ENCODE peak calls at places on chromosomes 16 and 17, in five cellular contexts. O is heart right ventricle; Z is right cardiac atrium; X is DND-41; Y is CD4-positive, CD25-positive, alpha-beta regulatory T cell. R is an unnamed sample.
A peak's percentile ranks its signal among the peaks of the same experiment; 100 is the strongest.

GRCh38 chr16:1789643-1790045 is 3.9 kb downstream of the IGFALS start:
- DNase-seq in O (no peak), Z (peak; percentile 62), X (peak; percentile 5), Y (no peak), R (no peak)

GRCh38 chr17:50263293-50264262 is 10.7 kb upstream of the TMEM92 start:
- DNase-seq in O (no peak), Z (no peak), X (no peak), Y (no peak), R (no peak)

GRCh38 chr16:21656795-21657768 is 4.7 kb upstream of the IGSF6 start:
- DNase-seq in O (peak; percentile 34), Z (no peak), X (peak; percentile 46), Y (peak; percentile 76), R (no peak)

GRCh38 chr16:20704281-20704680 is 6.8 kb upstream of the ACSM1 start:
- DNase-seq in O (no peak), Z (no peak), X (no peak), Y (no peak), R (no peak)

GRCh38 chr16:20928774-20929411 is 28.3 kb downstream of the LYRM1 start:
- DNase-seq in O (no peak), Z (no peak), X (no peak), Y (no peak), R (no peak)

GRCh38 chr17:48626470-48627241 is 498 bp upstream of the HOXB9 start:
- DNase-seq in O (no peak), Z (no peak), X (no peak), Y (no peak), R (no peak)

GRCh38 chr16:14489460-14489859 is 140.6 kb downstream of the PARN start:
- DNase-seq in O (no peak), Z (no peak), X (peak; percentile 11), Y (peak; percentile 15), R (no peak)

GRCh38 chr17:53470626-53471025 is 352.1 kb upstream of the KIF2B start:
- DNase-seq in O (no peak), Z (no peak), X (no peak), Y (no peak), R (no peak)

GRCh38 chr17:78793968-78794367 is 11.9 kb upstream of the CYTH1 start:
- DNase-seq in O (no peak), Z (no peak), X (no peak), Y (no peak), R (no peak)

GRCh38 chr16:35352431-35352830 is 1893.0 kb downstream of the TP53TG3F start:
- DNase-seq in O (no peak), Z (no peak), X (no peak), Y (no peak), R (no peak)

GRCh38 chr16:74268372-74268782 is 28.2 kb upstream of the PSMD7 start:
- DNase-seq in O (no peak), Z (no peak), X (no peak), Y (no peak), R (no peak)

GRCh38 chr16:51057102-51057793 is 93.8 kb downstream of the SALL1 start:
- DNase-seq in O (no peak), Z (no peak), X (no peak), Y (no peak), R (no peak)

GRCh38 chr17:40032322-40033320 is 17.4 kb downstream of the CSF3 start:
- DNase-seq in O (peak; percentile 63), Z (no peak), X (no peak), Y (no peak), R (no peak)

GRCh38 chr16:3131755-3132377 is 3.0 kb upstream of the ZNF213 start:
- DNase-seq in O (no peak), Z (no peak), X (peak; percentile 62), Y (peak; percentile 60), R (peak; percentile 59)

GRCh38 chr16:53504161-53504663 is 1.2 kb upstream of the AKTIP start:
- DNase-seq in O (peak; percentile 69), Z (peak; percentile 84), X (peak; percentile 54), Y (peak; percentile 44), R (peak; percentile 38)

GRCh38 chr16:5078626-5079025 is 7.0 kb downstream of the ALG1 start:
- DNase-seq in O (no peak), Z (no peak), X (no peak), Y (no peak), R (no peak)

GRCh38 chr16:14013571-14014283 is 57.4 kb upstream of the MRTFB start:
- DNase-seq in O (peak; percentile 50), Z (no peak), X (no peak), Y (no peak), R (no peak)

GRCh38 chr17:35183332-35183731 is 10.9 kb downstream of the SLC35G3 start:
- DNase-seq in O (no peak), Z (no peak), X (no peak), Y (no peak), R (no peak)

GRCh38 chr17:61593404-61593803 is 2.4 kb upstream of the NACA2 start:
- DNase-seq in O (no peak), Z (no peak), X (no peak), Y (no peak), R (no peak)

GRCh38 chr16:81601008-81601428 is 156.4 kb downstream of the CMIP start:
- DNase-seq in O (no peak), Z (no peak), X (no peak), Y (no peak), R (no peak)

GRCh38 chr17:68344701-68345136 is 53.4 kb downstream of the ARSG start:
- DNase-seq in O (no peak), Z (no peak), X (peak; percentile 94), Y (peak; percentile 64), R (peak; percentile 8)

GRCh38 chr17:40950176-40950575 is 12.7 kb upstream of the KRT23 start:
- DNase-seq in O (no peak), Z (no peak), X (no peak), Y (no peak), R (no peak)

GRCh38 chr17:1328437-1328836 is 49.0 kb downstream of the TRARG1 start:
- DNase-seq in O (no peak), Z (no peak), X (no peak), Y (no peak), R (no peak)

GRCh38 chr17:68036304-68037147 is 991 bp downstream of the KPNA2 start:
- DNase-seq in O (no peak), Z (no peak), X (no peak), Y (no peak), R (no peak)

GRCh38 chr17:77429985-77430752 is 289.4 kb downstream of the SEC14L1 start:
- DNase-seq in O (peak; percentile 97), Z (peak; percentile 96), X (peak; percentile 90), Y (peak; percentile 79), R (peak; percentile 85)

GRCh38 chr16:58665200-58665599 is 19.4 kb downstream of the SLC38A7 start:
- DNase-seq in O (no peak), Z (no peak), X (no peak), Y (no peak), R (no peak)

GRCh38 chr17:4163951-4164350 is 21.0 kb downstream of the CYB5D2 start:
- DNase-seq in O (no peak), Z (no peak), X (no peak), Y (no peak), R (no peak)

GRCh38 chr17:3903051-3903825 is 10.4 kb upstream of the CAMKK1 start:
- DNase-seq in O (no peak), Z (peak; percentile 43), X (no peak), Y (no peak), R (no peak)

GRCh38 chr16:7268182-7268581 is 64.5 kb upstream of the RBFOX1 start:
- DNase-seq in O (peak; percentile 18), Z (no peak), X (peak; percentile 23), Y (peak; percentile 2), R (no peak)

GRCh38 chr17:1423456-1424135 is 23.6 kb upstream of the YWHAE start:
- DNase-seq in O (no peak), Z (no peak), X (no peak), Y (no peak), R (no peak)

GRCh38 chr17:77637807-77638182 is 320.7 kb upstream of the TNRC6C start:
- DNase-seq in O (no peak), Z (no peak), X (no peak), Y (no peak), R (no peak)

GRCh38 chr16:75238132-75238852 is 13.1 kb downstream of the BCAR1 start:
- DNase-seq in O (peak; percentile 83), Z (peak; percentile 93), X (peak; percentile 25), Y (no peak), R (no peak)

GRCh38 chr17:44960654-44961053 is 7.4 kb downstream of the C1QL1 start:
- DNase-seq in O (no peak), Z (no peak), X (no peak), Y (no peak), R (no peak)

GRCh38 chr17:59617141-59617757 is 2.4 kb upstream of the CLTC start:
- DNase-seq in O (no peak), Z (no peak), X (no peak), Y (peak; percentile 48), R (no peak)

GRCh38 chr16:49529646-49530045 is 156.0 kb downstream of the C16orf78 start:
- DNase-seq in O (no peak), Z (no peak), X (no peak), Y (no peak), R (no peak)

GRCh38 chr17:13813347-13814240 is 211.9 kb upstream of the HS3ST3A1 start:
- DNase-seq in O (no peak), Z (peak; percentile 34), X (no peak), Y (no peak), R (no peak)

DNA sequence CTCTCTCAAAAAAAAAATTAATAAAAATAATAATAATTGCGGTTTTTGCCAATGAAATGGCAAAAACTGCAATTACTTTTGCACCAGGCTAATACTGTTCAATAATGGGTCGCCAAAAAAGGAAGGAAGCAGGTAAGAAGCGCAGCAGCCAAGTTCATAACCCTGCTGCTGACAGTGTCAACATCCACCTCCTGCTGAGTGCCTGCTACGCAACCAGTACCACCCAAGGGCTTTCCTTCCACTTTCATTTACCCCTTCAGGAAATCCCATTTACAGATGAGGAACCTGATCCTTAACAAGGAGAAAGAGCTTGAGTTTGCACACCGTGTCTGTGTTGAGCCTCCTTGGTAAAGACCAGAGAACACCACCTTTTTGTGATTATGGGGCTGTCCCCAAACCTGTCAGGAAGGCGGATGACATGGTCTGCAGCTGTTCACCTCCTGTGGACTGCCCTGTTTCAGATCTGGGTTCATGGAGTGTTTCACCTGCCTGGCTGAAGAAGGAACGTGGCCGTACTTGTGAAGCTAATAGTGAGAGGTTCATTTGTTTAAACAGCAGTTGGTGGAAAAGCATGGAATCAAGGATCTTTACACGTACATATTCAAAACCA is 378.0 kb downstream of the SLC39A11 start:
- DNase-seq in O (no peak), Z (no peak), X (no peak), Y (peak; percentile 20), R (no peak)
- H3K27ac ChIP-seq in O (no peak overlapping the region), Z (no peak overlapping the region), X (no peak overlapping the region), Y (no peak overlapping the region), R (no peak overlapping the region)

DNA sequence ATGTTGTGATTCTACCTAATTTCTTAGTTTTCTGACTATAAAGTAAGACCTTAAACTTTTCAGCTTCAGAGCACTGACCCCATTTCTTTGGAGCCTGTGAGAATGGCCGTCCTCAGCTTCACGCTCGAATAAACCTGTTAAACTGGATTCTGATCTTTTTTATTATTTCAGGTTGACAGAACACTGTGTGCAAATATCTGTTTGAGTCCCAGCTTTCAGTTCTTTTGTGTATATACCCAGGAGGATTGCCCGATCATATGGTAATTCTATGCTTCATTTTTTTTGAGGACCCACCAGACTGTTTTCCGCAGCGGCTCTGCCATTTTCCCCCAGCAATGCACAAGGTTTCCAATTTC is 19.9 kb upstream of the KCNH6 start:
- DNase-seq in O (no peak), Z (no peak), X (no peak), Y (no peak), R (no peak)
- H3K27ac ChIP-seq in O (no peak overlapping the region), Z (no peak overlapping the region), X (no peak overlapping the region), Y (no peak overlapping the region), R (no peak overlapping the region)

GRCh38 chr17:179066-179432 is 2.4 kb downstream of the DOC2B start:
- DNase-seq in O (no peak), Z (peak; percentile 78), X (no peak), Y (no peak), R (no peak)
- H3K27ac ChIP-seq in O (peak overlapping the region; percentile 4), Z (no peak overlapping the region), X (no peak overlapping the region), Y (no peak overlapping the region), R (no peak overlapping the region)

GRCh38 chr17:81064746-81065475 is 30.0 kb downstream of the BAIAP2 start:
- DNase-seq in O (peak; percentile 40), Z (peak; percentile 77), X (no peak), Y (no peak), R (no peak)
- H3K27ac ChIP-seq in O (peak overlapping the region; percentile 66), Z (no peak overlapping the region), X (no peak overlapping the region), Y (no peak overlapping the region), R (no peak overlapping the region)

R was measured in CD8-positive, alpha-beta T cell.